ENCODE peak calls at places on chromosomes 12 and 14, in ten cellular contexts. N is KBM-7; K is T-helper 1 cell; C is WTC11; F is pons; V is upper lobe of right lung; J is Right ventricle myocardium superior; H is activated T-cell treated with anti-CD3 and anti-CD28 coated beads, Interleukin-2, amount 50 U/mL, for 72 hours; A is K562; Q is heart left ventricle. E is an unnamed sample.

GRCh38 chr12:768434-768833 is 16.1 kb downstream of the WNK1 start:
- DNase-seq in J (no peak), K (no peak), C (no peak), A (no peak), F (no peak), V (no peak), H (no peak), Q (no peak), N (no peak), E (no peak)

GRCh38 chr12:1279050-1279449 is 288.0 kb downstream of the ERC1 start:
- DNase-seq in V (no peak), H (no peak), Q (no peak), F (no peak), C (no peak), J (no peak), N (peak; percentile 43), A (peak; percentile 12), K (no peak), E (no peak)

GRCh38 chr12:69345077-69345476 is 3.1 kb upstream of the LYZ start:
- DNase-seq in V (no peak), Q (no peak), N (no peak), K (no peak), A (no peak), F (no peak), J (no peak), C (no peak), H (no peak), E (no peak)

GRCh38 chr14:38297681-38298080 is 41.8 kb upstream of the CLEC14A start:
- DNase-seq in K (no peak), C (no peak), A (no peak), J (no peak), V (no peak), H (no peak), Q (no peak), N (no peak), F (no peak), E (no peak)

GRCh38 chr14:94689218-94689984 is 77.2 kb downstream of the SERPINA3 start:
- DNase-seq in K (no peak), H (peak; percentile 79), J (peak; percentile 70), A (peak; percentile 54), Q (peak; percentile 80), C (peak; percentile 82), N (peak; percentile 71), V (peak; percentile 76), F (peak; percentile 28), E (peak; percentile 14)

GRCh38 chr12:54581412-54581811 is 7.0 kb downstream of the PPP1R1A start:
- DNase-seq in C (no peak), J (no peak), K (no peak), H (no peak), N (no peak), Q (no peak), F (no peak), V (no peak), A (no peak), E (no peak)

GRCh38 chr12:47155457-47156166 is 75.9 kb upstream of the AMIGO2 start:
- DNase-seq in V (no peak), J (no peak), H (no peak), Q (no peak), K (no peak), A (peak; percentile 63), N (no peak), F (no peak), C (no peak), E (no peak)

GRCh38 chr12:27610380-27610779 is 85.9 kb upstream of the REP15 start:
- DNase-seq in V (no peak), F (no peak), N (no peak), H (no peak), C (no peak), Q (no peak), K (no peak), J (no peak), A (no peak), E (peak; percentile 90)

GRCh38 chr14:97120204-97121120 is 323.3 kb downstream of the VRK1 start:
- DNase-seq in F (no peak), A (no peak), V (no peak), N (no peak), C (no peak), Q (no peak), K (no peak), J (no peak), H (peak; percentile 78), E (no peak)

GRCh38 chr12:40144023-40144422 is 38.1 kb upstream of the SLC2A13 start:
- DNase-seq in V (no peak), H (no peak), N (peak; percentile 35), J (no peak), Q (no peak), K (no peak), F (peak; percentile 81), A (peak; percentile 1), C (no peak), E (no peak)

GRCh38 chr14:20836668-20837338 is 34.2 kb upstream of the RNASE1 start:
- DNase-seq in Q (no peak), J (no peak), F (peak; percentile 78), C (peak; percentile 51), K (no peak), H (no peak), V (no peak), A (peak; percentile 36), N (no peak), E (peak; percentile 27)

GRCh38 chr12:65568517-65568916 is 255.8 kb upstream of the HMGA2 start:
- DNase-seq in K (no peak), A (no peak), J (no peak), H (no peak), Q (no peak), C (no peak), F (no peak), V (no peak), N (no peak), E (peak; percentile 93)

GRCh38 chr12:110563702-110564470 is 19.2 kb downstream of the PPTC7 start:
- DNase-seq in K (no peak), V (no peak), H (no peak), Q (no peak), N (no peak), A (no peak), J (no peak), F (no peak), C (no peak), E (no peak)

GRCh38 chr12:131753041-131753440 is 42.2 kb downstream of the SFSWAP start:
- DNase-seq in F (no peak), V (no peak), Q (no peak), N (no peak), H (no peak), J (no peak), A (no peak), K (no peak), C (no peak), E (no peak)

GRCh38 chr12:109827566-109828550 is 5.3 kb downstream of the TRPV4 start:
- DNase-seq in V (peak; percentile 85), A (no peak), H (no peak), N (peak; percentile 16), F (peak; percentile 69), C (no peak), K (no peak), J (peak; percentile 77), Q (peak; percentile 84), E (no peak)

GRCh38 chr12:105382771-105383632 is 52.5 kb downstream of the C12orf75 start:
- DNase-seq in A (peak; percentile 59), J (no peak), K (no peak), V (no peak), Q (no peak), C (peak; percentile 15), H (peak; percentile 39), F (peak; percentile 69), N (peak; percentile 73), E (peak; percentile 75)

GRCh38 chr14:23579739-23580138 is 1.1 kb upstream of the JPH4 start:
- DNase-seq in A (no peak), H (no peak), C (no peak), F (no peak), K (no peak), N (no peak), J (no peak), Q (no peak), V (no peak), E (no peak)

GRCh38 chr12:115343601-115344000 is 659.6 kb upstream of the TBX3 start:
- DNase-seq in Q (no peak), N (no peak), A (no peak), K (no peak), J (no peak), H (no peak), F (no peak), V (no peak), C (no peak), E (no peak)

GRCh38 chr12:129049917-129050316 is 196.6 kb downstream of the GLT1D1 start:
- DNase-seq in C (no peak), V (no peak), J (no peak), A (peak; percentile 51), F (peak; percentile 20), H (no peak), N (peak; percentile 7), K (no peak), Q (no peak), E (no peak)

GRCh38 chr14:71538949-71539659 is 393.1 kb upstream of the RGS6 start:
- DNase-seq in C (no peak), A (no peak), Q (no peak), F (peak; percentile 49), J (no peak), K (no peak), N (no peak), H (no peak), V (no peak), E (no peak)

GRCh38 chr14:70873627-70874026 is 33.6 kb upstream of the PCNX1 start:
- DNase-seq in Q (no peak), V (no peak), J (no peak), C (no peak), N (peak; percentile 53), F (no peak), H (no peak), A (no peak), K (no peak), E (no peak)

GRCh38 chr12:120121766-120122293 is 5.3 kb upstream of the RAB35 start:
- DNase-seq in N (no peak), A (no peak), J (no peak), Q (no peak), C (no peak), H (peak; percentile 18), V (no peak), K (no peak), F (no peak), E (no peak)

GRCh38 chr12:108772247-108772646 is 40.9 kb upstream of the CORO1C start:
- DNase-seq in F (no peak), J (peak; percentile 56), C (no peak), A (peak; percentile 38), N (no peak), Q (no peak), V (no peak), K (no peak), H (no peak), E (no peak)

GRCh38 chr12:124827588-124828184 is 36.0 kb downstream of the SCARB1 start:
- DNase-seq in V (no peak), A (no peak), N (no peak), K (no peak), H (no peak), Q (no peak), C (no peak), J (no peak), F (no peak), E (no peak)

GRCh38 chr12:98856897-98857540 is 211.9 kb downstream of the APAF1 start:
- DNase-seq in V (no peak), F (no peak), K (no peak), N (no peak), Q (no peak), H (no peak), J (no peak), A (no peak), C (peak; percentile 54), E (no peak)

GRCh38 chr14:76104802-76105355 is 46.8 kb upstream of the GPATCH2L start:
- DNase-seq in J (no peak), A (no peak), K (no peak), H (no peak), C (no peak), V (no peak), F (no peak), N (no peak), Q (no peak), E (no peak)

GRCh38 chr12:56955631-56956256 is 1.7 kb downstream of the RDH16 start:
- DNase-seq in F (no peak), J (no peak), C (no peak), K (no peak), Q (no peak), A (no peak), V (no peak), H (no peak), N (no peak), E (peak; percentile 59)

GRCh38 chr12:38664661-38665269 is 240.6 kb downstream of the CPNE8 start:
- DNase-seq in V (no peak), F (no peak), K (no peak), J (no peak), N (peak; percentile 55), Q (no peak), C (peak; percentile 23), A (peak; percentile 25), H (no peak), E (peak; percentile 55)

E was measured in epithelial cell of esophagus.